ENCODE peak calls at places on chromosomes 4 and X, in nine cellular contexts. E, H, J, N, B, S, F, R and Q are unnamed samples.

GRCh38 chrX:44705817-44706551 is 137.8 kb upstream of the DUSP21 start:
- DNase-seq in J (no peak), F (no peak), R (no peak), H (no peak), E (no peak), B (no peak), S (no peak), N (no peak), Q (no peak)

GRCh38 chr4:112287258-112287873 is 1.7 kb upstream of the TIFA start:
- DNase-seq in J (no peak), N (no peak), R (no peak), E (no peak), B (no peak), H (no peak), S (no peak), F (no peak), Q (no peak)

GRCh38 chrX:153696100-153696499 is 8.4 kb downstream of the SLC6A8 start:
- DNase-seq in J (no peak), N (no peak), H (no peak), S (no peak), B (no peak), R (no peak), E (no peak), F (no peak), Q (no peak)

GRCh38 chrX:85620466-85620865 is 241.0 kb upstream of the POF1B start:
- DNase-seq in S (no peak), H (no peak), E (no peak), R (no peak), J (no peak), F (no peak), B (no peak), N (no peak), Q (no peak)

GRCh38 chrX:130916636-130917422 is 13.8 kb upstream of the ENOX2 start:
- DNase-seq in R (peak), E (peak), J (no peak), B (peak), H (peak), S (peak), F (no peak), N (peak), Q (no peak)

GRCh38 chrX:9316096-9316495 is 148.8 kb upstream of the TBL1X start:
- DNase-seq in S (no peak), F (no peak), R (no peak), N (no peak), J (no peak), H (no peak), B (no peak), E (no peak), Q (no peak)

GRCh38 chr4:169346840-169347239 is 76.1 kb upstream of the SH3RF1 start:
- DNase-seq in R (no peak), J (no peak), N (no peak), H (no peak), B (no peak), S (no peak), F (no peak), E (no peak), Q (no peak)

GRCh38 chrX:8939344-8939743 is 94.6 kb downstream of the FAM9B start:
- DNase-seq in J (no peak), S (no peak), N (no peak), F (no peak), B (no peak), E (no peak), H (no peak), R (no peak), Q (no peak)

GRCh38 chrX:134764202-134764785 is 106.0 kb upstream of the PLAC1 start:
- DNase-seq in J (no peak), F (no peak), B (peak), N (peak), R (no peak), E (peak), S (no peak), H (no peak), Q (no peak)

GRCh38 chr4:174561556-174561955 is 39.3 kb upstream of the HPGD start:
- DNase-seq in N (no peak), S (no peak), E (peak), B (no peak), F (no peak), J (no peak), R (no peak), H (no peak), Q (no peak)

GRCh38 chrX:318739-319578 is at the start of gene GTPBP6:
- DNase-seq in F (peak), N (peak), H (peak), R (peak), S (peak), J (peak), E (peak), B (peak), Q (peak)

GRCh38 chr4:138241281-138242075 is 671 bp downstream of the SLC7A11 start:
- DNase-seq in E (peak), R (no peak), S (no peak), F (no peak), J (no peak), B (peak), H (peak), N (peak), Q (no peak)

GRCh38 chrX:39813631-39814246 is 284.0 kb downstream of the BCOR start:
- DNase-seq in E (peak), S (peak), N (peak), J (peak), F (no peak), B (no peak), H (peak), R (peak), Q (peak)

GRCh38 chrX:49308604-49309269 is 5.3 kb downstream of the GAGE10 start:
- DNase-seq in B (no peak), S (no peak), E (peak), H (no peak), R (peak), J (no peak), F (no peak), N (peak), Q (no peak)

GRCh38 chrX:23616361-23616760 is 50.9 kb upstream of the PRDX4 start:
- DNase-seq in R (no peak), N (peak), F (no peak), S (no peak), B (peak), E (peak), J (no peak), H (peak), Q (no peak)

GRCh38 chr4:89427765-89428164 is 120.2 kb upstream of the GPRIN3 start:
- DNase-seq in S (no peak), N (no peak), R (no peak), F (no peak), B (no peak), H (no peak), E (no peak), J (no peak), Q (no peak)

GRCh38 chr4:110668463-110669245 is 45.8 kb upstream of the PITX2 start:
- DNase-seq in H (no peak), E (no peak), R (no peak), F (no peak), N (no peak), S (no peak), B (no peak), J (no peak), Q (no peak)

GRCh38 chr4:175346381-175346780 is 428.2 kb downstream of the ADAM29 start:
- DNase-seq in S (no peak), J (no peak), N (no peak), B (no peak), H (no peak), E (no peak), R (no peak), F (no peak), Q (no peak)

GRCh38 chr4:154719087-154719486 is 24.7 kb upstream of the LRAT start:
- DNase-seq in F (no peak), S (no peak), H (no peak), B (no peak), N (peak), E (peak), J (no peak), R (no peak), Q (no peak)

GRCh38 chr4:151324449-151325319 is 721 bp downstream of the SH3D19 start:
- DNase-seq in H (peak), J (peak), S (no peak), N (peak), F (no peak), B (peak), E (peak), R (peak), Q (no peak)

GRCh38 chr4:151324124-151324448 is 1.3 kb downstream of the SH3D19 start:
- DNase-seq in H (no peak), F (no peak), S (no peak), N (no peak), J (no peak), B (no peak), E (no peak), R (no peak), Q (no peak)

GRCh38 chr4:151325320-151326246 is at the start of gene SH3D19:
- DNase-seq in R (peak), F (peak), E (peak), J (peak), S (no peak), B (peak), H (peak), N (peak), Q (peak)

GRCh38 chr4:151321586-151321985 is 3.8 kb downstream of the SH3D19 start:
- DNase-seq in N (no peak), R (no peak), H (no peak), S (no peak), F (no peak), J (no peak), B (no peak), E (no peak), Q (no peak)

DNA sequence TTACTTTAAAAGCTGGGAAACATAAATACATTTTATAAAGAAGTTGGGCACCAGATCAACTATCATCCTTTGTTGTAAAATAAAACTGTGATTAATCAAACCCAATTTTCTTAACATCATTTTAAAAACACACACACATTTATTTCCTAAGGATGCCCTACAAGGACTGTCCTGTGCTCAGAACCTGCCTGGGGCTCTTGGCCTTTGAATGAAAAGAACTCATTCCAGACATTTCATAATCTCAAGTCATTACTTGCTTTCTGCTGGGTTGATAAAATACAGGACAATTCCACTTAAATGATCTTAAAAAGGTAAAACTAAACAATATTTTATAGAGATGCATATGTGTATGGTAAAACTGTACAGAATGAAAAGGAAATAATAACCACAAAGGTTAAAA is 2.8 kb downstream of the SH3D19 start:
- DNase-seq in J (no peak), B (no peak), N (no peak), S (no peak), F (peak), R (no peak), H (no peak), E (peak), Q (no peak)
- H3K4me3 ChIP-seq in J (peak), B (peak), N (peak), S (no peak), F (no peak), R (peak), H (no peak), E (no peak), Q (no peak)

GRCh38 chrX:64205735-64206491 is 405 bp upstream of the AMER1 start:
- DNase-seq in N (peak), H (peak), S (peak), F (peak), E (peak), B (peak), R (peak), J (peak), Q (peak)
- TF ChIP-seq CTCF in N (no peak), H (no peak), S (no peak), F (peak), E (peak), B (peak), R (no peak), J (no peak), Q (peak)

GRCh38 chr4:17168571-17168970 is 270.1 kb upstream of the LDB2 start:
- DNase-seq in R (no peak), B (no peak), H (peak), N (peak), F (peak), S (peak), J (peak), E (peak), Q (no peak)
- H3K4me3 ChIP-seq in R (no peak), B (no peak), H (no peak), N (no peak), F (no peak), S (no peak), J (no peak), E (no peak), Q (no peak)

GRCh38 chrX:140053841-140054240 is 88.5 kb upstream of the CXorf66 start:
- DNase-seq in H (no peak), J (no peak), F (no peak), S (no peak), N (no peak), B (peak), R (no peak), E (no peak), Q (no peak)

DNA sequence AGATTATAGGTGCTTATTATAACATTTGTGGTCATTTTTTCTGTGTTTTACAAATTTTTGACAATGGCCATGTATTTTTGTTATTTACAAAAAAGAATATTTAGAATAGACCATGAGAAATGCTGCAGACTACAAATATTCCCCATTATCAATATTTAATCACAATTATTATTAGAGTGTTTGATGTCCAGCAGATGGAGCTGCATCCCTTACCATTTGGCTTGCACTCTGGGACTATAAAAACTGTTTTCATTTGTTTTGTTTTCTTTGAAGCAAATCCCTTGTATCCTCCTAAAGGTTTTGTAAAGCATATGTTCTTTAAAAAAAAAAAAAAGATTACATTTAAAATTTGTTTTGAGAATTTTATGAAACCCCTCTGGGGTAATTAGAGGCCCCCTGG is 85.6 kb upstream of the CXorf66 start:
- DNase-seq in R (no peak), J (no peak), F (no peak), E (peak), B (no peak), S (no peak), N (peak), H (peak), Q (peak)
- TF ChIP-seq CTCF in R (no peak), J (peak), F (peak), E (peak), B (peak), S (peak), N (peak), H (peak), Q (peak)